ENCODE peak calls at places on chromosomes 4 and X, in four cellular contexts. One of them, this sample, is unnamed. For H3K27me3, the result is how much of the 10 kb centered on the place peaks cover.

GRCh38 chrX:134676440-134676839 is 18.2 kb upstream of the PLAC1 start:
- DNase-seq in hepatocyte: peak
- DNase-seq in kidney epithelial cell: peak
- DNase-seq in Karpas-422: no peak
- DNase-seq in this sample: no peak

GRCh38 chr4:137393043-137393442 is 139.3 kb downstream of the PCDH18 start:
- DNase-seq in hepatocyte: no peak
- DNase-seq in kidney epithelial cell: no peak
- DNase-seq in Karpas-422: no peak
- DNase-seq in this sample: peak

GRCh38 chr4:121252224-121252806 is 88.2 kb upstream of the TNIP3 start:
- DNase-seq in hepatocyte: peak
- DNase-seq in kidney epithelial cell: peak
- DNase-seq in Karpas-422: peak
- DNase-seq in this sample: peak

GRCh38 chrX:45264865-45265264 is 64.2 kb upstream of the DIPK2B start:
- DNase-seq in hepatocyte: no peak
- DNase-seq in Karpas-422: no peak
- DNase-seq in kidney epithelial cell: no peak
- DNase-seq in this sample: peak

GRCh38 chr4:36243355-36244256 is 708 bp downstream of the ARAP2 start:
- DNase-seq in hepatocyte: peak
- DNase-seq in Karpas-422: peak
- DNase-seq in kidney epithelial cell: no peak
- DNase-seq in this sample: peak

GRCh38 chr4:73311428-73311827 is 52.8 kb upstream of the ANKRD17 start:
- DNase-seq in Karpas-422: peak
- DNase-seq in kidney epithelial cell: no peak
- DNase-seq in hepatocyte: peak
- DNase-seq in this sample: no peak

GRCh38 chrX:46967547-46967946 is 55.3 kb downstream of the JADE3 start:
- DNase-seq in Karpas-422: no peak
- DNase-seq in kidney epithelial cell: no peak
- DNase-seq in hepatocyte: no peak
- DNase-seq in this sample: no peak

GRCh38 chrX:100864967-100865366 is 9.2 kb downstream of the NOX1 start:
- DNase-seq in hepatocyte: no peak
- DNase-seq in kidney epithelial cell: peak
- DNase-seq in Karpas-422: no peak
- DNase-seq in this sample: no peak

GRCh38 chr4:3174371-3175338 is 74.3 kb upstream of the MSANTD1 start:
- DNase-seq in Karpas-422: no peak
- DNase-seq in hepatocyte: no peak
- DNase-seq in kidney epithelial cell: no peak
- DNase-seq in this sample: no peak

GRCh38 chr4:189600598-189601435 is 339.9 kb upstream of the FRG1 start:
- DNase-seq in hepatocyte: peak
- DNase-seq in Karpas-422: no peak
- DNase-seq in kidney epithelial cell: no peak
- DNase-seq in this sample: no peak

GRCh38 chr4:154081391-154081790 is 292.5 kb upstream of the SFRP2 start:
- DNase-seq in hepatocyte: no peak
- DNase-seq in Karpas-422: no peak
- DNase-seq in kidney epithelial cell: no peak
- DNase-seq in this sample: no peak

GRCh38 chrX:154046262-154046771 is 26.6 kb upstream of the IRAK1 start:
- DNase-seq in kidney epithelial cell: no peak
- DNase-seq in Karpas-422: no peak
- DNase-seq in hepatocyte: peak
- DNase-seq in this sample: peak

GRCh38 chr4:37383579-37384229 is 139.2 kb downstream of the NWD2 start:
- DNase-seq in Karpas-422: peak
- DNase-seq in kidney epithelial cell: no peak
- DNase-seq in hepatocyte: peak
- DNase-seq in this sample: no peak

GRCh38 chr4:143025111-143025704 is 159.5 kb upstream of the USP38 start:
- DNase-seq in hepatocyte: no peak
- DNase-seq in Karpas-422: peak
- DNase-seq in kidney epithelial cell: peak
- DNase-seq in this sample: no peak

GRCh38 chrX:22674947-22675346 is 324.8 kb upstream of the DDX53 start:
- DNase-seq in Karpas-422: no peak
- DNase-seq in hepatocyte: no peak
- DNase-seq in kidney epithelial cell: peak
- DNase-seq in this sample: no peak

GRCh38 chr4:145420595-145421214 is 60.9 kb upstream of the SMAD1 start:
- DNase-seq in Karpas-422: no peak
- DNase-seq in kidney epithelial cell: no peak
- DNase-seq in hepatocyte: peak
- DNase-seq in this sample: no peak

GRCh38 chr4:81756973-81757372 is 285.3 kb upstream of the RASGEF1B start:
- DNase-seq in Karpas-422: no peak
- DNase-seq in kidney epithelial cell: no peak
- DNase-seq in hepatocyte: no peak
- DNase-seq in this sample: no peak

GRCh38 chr4:139710073-139710472 is 44.5 kb downstream of the MGST2 start:
- DNase-seq in hepatocyte: no peak
- DNase-seq in kidney epithelial cell: no peak
- DNase-seq in Karpas-422: no peak
- DNase-seq in this sample: no peak

GRCh38 chrX:71923516-71923915 is 12.9 kb downstream of the NHSL2 start:
- DNase-seq in Karpas-422: no peak
- DNase-seq in kidney epithelial cell: no peak
- DNase-seq in hepatocyte: no peak
- DNase-seq in this sample: no peak

GRCh38 chr4:142778430-142778829 is 67.7 kb downstream of the INPP4B start:
- DNase-seq in hepatocyte: no peak
- DNase-seq in kidney epithelial cell: no peak
- DNase-seq in Karpas-422: no peak
- DNase-seq in this sample: no peak

GRCh38 chr4:121034010-121034409 is 38.3 kb downstream of the NDNF start:
- DNase-seq in hepatocyte: peak
- DNase-seq in Karpas-422: no peak
- DNase-seq in kidney epithelial cell: no peak
- DNase-seq in this sample: no peak

GRCh38 chrX:38220936-38221386 is 290 bp upstream of the SRPX start:
- DNase-seq in kidney epithelial cell: no peak
- DNase-seq in Karpas-422: no peak
- DNase-seq in hepatocyte: no peak
- DNase-seq in this sample: peak

GRCh38 chrX:120753413-120754251 is 122.0 kb downstream of the CT47B1 start:
- DNase-seq in hepatocyte: no peak
- DNase-seq in Karpas-422: no peak
- DNase-seq in kidney epithelial cell: no peak
- DNase-seq in this sample: no peak

GRCh38 chr4:38114435-38114834 is 154.2 kb downstream of the PTTG2 start:
- DNase-seq in Karpas-422: no peak
- DNase-seq in kidney epithelial cell: no peak
- DNase-seq in hepatocyte: no peak
- DNase-seq in this sample: no peak

GRCh38 chr4:187617117-187617516 is 378.5 kb upstream of the ZFP42 start:
- DNase-seq in Karpas-422: no peak
- DNase-seq in kidney epithelial cell: no peak
- DNase-seq in hepatocyte: no peak
- DNase-seq in this sample: no peak

GRCh38 chr4:30924521-30924920 is 204.4 kb downstream of the PCDH7 start:
- DNase-seq in hepatocyte: no peak
- DNase-seq in kidney epithelial cell: no peak
- DNase-seq in Karpas-422: no peak
- DNase-seq in this sample: no peak

GRCh38 chr4:84366111-84366510 is 133.0 kb downstream of the NKX6-1 start:
- DNase-seq in Karpas-422: no peak
- DNase-seq in kidney epithelial cell: peak
- DNase-seq in hepatocyte: no peak
- DNase-seq in this sample: no peak

GRCh38 chr4:168183717-168184571 is 91.6 kb downstream of the ANXA10 start:
- DNase-seq in kidney epithelial cell: no peak
- DNase-seq in Karpas-422: peak
- DNase-seq in hepatocyte: peak
- DNase-seq in this sample: no peak

GRCh38 chrX:53160297-53160983 is 64.6 kb downstream of the KDM5C start:
- DNase-seq in hepatocyte: no peak
- DNase-seq in kidney epithelial cell: no peak
- DNase-seq in Karpas-422: no peak
- DNase-seq in this sample: no peak

GRCh38 chr4:84985952-84986351 is 19.5 kb upstream of the WDFY3 start:
- DNase-seq in kidney epithelial cell: peak
- DNase-seq in hepatocyte: no peak
- DNase-seq in Karpas-422: no peak
- DNase-seq in this sample: no peak

GRCh38 chrX:143601809-143602208 is 34.1 kb downstream of the SLITRK4 start:
- DNase-seq in kidney epithelial cell: no peak
- DNase-seq in Karpas-422: no peak
- DNase-seq in hepatocyte: no peak
- DNase-seq in this sample: no peak

GRCh38 chr4:35025152-35025834 is 1219.0 kb downstream of the ARAP2 start:
- DNase-seq in Karpas-422: no peak
- DNase-seq in kidney epithelial cell: no peak
- DNase-seq in hepatocyte: no peak
- DNase-seq in this sample: no peak

GRCh38 chr4:126405369-126405982 is 1090.7 kb downstream of the FAT4 start:
- DNase-seq in Karpas-422: peak
- DNase-seq in hepatocyte: no peak
- DNase-seq in kidney epithelial cell: no peak
- DNase-seq in this sample: no peak

GRCh38 chr4:80196259-80197131 is 808 bp upstream of the PRDM8 start:
- DNase-seq in kidney epithelial cell: no peak
- DNase-seq in hepatocyte: no peak
- DNase-seq in Karpas-422: no peak
- DNase-seq in this sample: no peak
- H3K4me3 ChIP-seq in kidney epithelial cell: no peak
- H3K4me3 ChIP-seq in hepatocyte: no peak
- H3K4me3 ChIP-seq in Karpas-422: no peak
- H3K4me3 ChIP-seq in this sample: peak

DNA sequence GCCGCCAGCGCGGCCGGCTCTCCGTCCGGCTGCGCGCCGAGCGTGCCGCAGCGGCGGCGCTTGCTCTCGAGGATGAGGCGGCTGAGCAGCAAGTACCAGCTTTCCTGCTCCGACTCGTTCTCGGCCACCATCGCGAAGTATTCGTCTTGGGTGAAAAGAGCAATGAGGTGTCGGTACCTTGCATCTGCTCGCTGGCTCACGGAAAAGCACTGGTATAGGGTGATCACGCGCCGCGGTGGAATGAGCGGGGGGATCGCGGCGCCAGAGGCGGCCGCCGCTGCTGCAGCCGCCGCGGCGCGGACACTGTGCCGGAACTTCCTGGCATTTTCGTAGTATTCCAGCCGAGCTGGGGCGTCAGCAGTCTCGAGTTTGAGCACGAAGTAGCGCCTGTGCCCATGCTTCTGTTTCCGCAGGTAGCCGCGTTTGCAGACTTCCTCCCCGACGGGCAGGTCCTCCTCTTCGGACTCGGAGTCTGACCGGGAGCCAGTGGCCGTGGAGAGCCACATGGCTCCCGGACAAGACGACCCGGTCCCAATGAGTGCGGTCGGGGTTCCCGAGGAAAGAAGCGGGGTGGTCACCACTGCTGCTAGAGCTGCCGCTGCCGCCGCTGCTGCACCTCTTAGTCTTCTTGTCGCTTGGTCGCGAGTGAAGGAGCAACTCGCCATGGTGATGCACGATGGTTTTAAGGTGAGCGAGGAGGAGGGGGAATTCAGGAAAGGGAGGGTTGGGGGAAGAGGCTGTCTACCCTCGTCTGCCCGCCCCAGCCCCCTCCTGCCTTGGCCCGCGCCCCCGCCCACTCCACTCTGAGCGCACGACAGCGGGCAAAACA is 469 bp downstream of the IRS4 start:
- DNase-seq in hepatocyte: peak
- DNase-seq in kidney epithelial cell: no peak
- DNase-seq in Karpas-422: no peak
- DNase-seq in this sample: no peak
- H3K27me3 ChIP-seq in hepatocyte: half or more
- H3K27me3 ChIP-seq in kidney epithelial cell: half or more
- H3K27me3 ChIP-seq in Karpas-422: under half
- H3K27me3 ChIP-seq in this sample: half or more

GRCh38 chrX:130103605-130104004 is 6.7 kb downstream of the ELF4 start:
- DNase-seq in kidney epithelial cell: no peak
- DNase-seq in Karpas-422: no peak
- DNase-seq in hepatocyte: no peak
- DNase-seq in this sample: no peak

GRCh38 chrX:130108647-130109428 is 1.5 kb downstream of the ELF4 start:
- DNase-seq in hepatocyte: peak
- DNase-seq in kidney epithelial cell: no peak
- DNase-seq in Karpas-422: peak
- DNase-seq in this sample: peak

GRCh38 chrX:130106071-130106470 is 4.2 kb downstream of the ELF4 start:
- DNase-seq in hepatocyte: no peak
- DNase-seq in Karpas-422: no peak
- DNase-seq in kidney epithelial cell: no peak
- DNase-seq in this sample: peak

GRCh38 chrX:130109429-130110378 is 593 bp downstream of the ELF4 start:
- DNase-seq in hepatocyte: peak
- DNase-seq in Karpas-422: peak
- DNase-seq in kidney epithelial cell: no peak
- DNase-seq in this sample: no peak

GRCh38 chrX:130105226-130105625 is 5.1 kb downstream of the ELF4 start:
- DNase-seq in kidney epithelial cell: no peak
- DNase-seq in Karpas-422: no peak
- DNase-seq in hepatocyte: no peak
- DNase-seq in this sample: no peak
- H3K4me3 ChIP-seq in kidney epithelial cell: no peak
- H3K4me3 ChIP-seq in Karpas-422: no peak
- H3K4me3 ChIP-seq in hepatocyte: no peak
- H3K4me3 ChIP-seq in this sample: no peak

GRCh38 chr4:99154658-99155342 is 10.7 kb upstream of the ADH4 start:
- DNase-seq in hepatocyte: no peak
- DNase-seq in kidney epithelial cell: no peak
- DNase-seq in Karpas-422: no peak
- DNase-seq in this sample: no peak

GRCh38 chr4:99148545-99148944 is 4.4 kb upstream of the ADH4 start:
- DNase-seq in hepatocyte: no peak
- DNase-seq in Karpas-422: no peak
- DNase-seq in kidney epithelial cell: no peak
- DNase-seq in this sample: no peak

GRCh38 chr4:99151452-99151851 is 7.4 kb upstream of the ADH4 start:
- DNase-seq in Karpas-422: no peak
- DNase-seq in kidney epithelial cell: no peak
- DNase-seq in hepatocyte: no peak
- DNase-seq in this sample: no peak

GRCh38 chr4:99149620-99150019 is 5.5 kb upstream of the ADH4 start:
- DNase-seq in hepatocyte: no peak
- DNase-seq in kidney epithelial cell: no peak
- DNase-seq in Karpas-422: no peak
- DNase-seq in this sample: no peak

DNA sequence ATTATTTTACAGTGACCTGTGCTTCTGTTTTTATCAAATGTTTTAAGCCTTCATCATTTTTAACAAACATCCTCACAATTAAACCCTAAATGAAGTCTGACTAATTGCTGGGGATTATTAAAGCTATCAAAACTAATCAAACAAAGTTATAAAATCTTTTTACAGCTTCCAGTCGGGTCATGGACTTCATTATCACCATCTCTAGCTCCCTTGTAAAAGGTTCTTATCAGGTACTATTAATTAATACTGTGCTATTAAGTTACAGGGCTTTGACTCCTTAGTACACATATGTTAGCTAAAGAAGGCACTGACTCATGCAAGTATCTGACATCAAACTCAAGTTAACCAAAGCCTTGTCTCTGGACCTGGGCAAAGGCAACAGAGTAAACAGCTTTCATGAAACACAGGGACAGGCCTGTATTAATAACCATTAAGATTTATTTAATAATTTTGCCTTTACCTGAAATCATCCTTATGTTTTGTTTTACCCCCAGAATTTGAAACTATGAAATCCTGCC is 7.9 kb upstream of the ADH4 start:
- DNase-seq in Karpas-422: no peak
- DNase-seq in hepatocyte: no peak
- DNase-seq in kidney epithelial cell: no peak
- DNase-seq in this sample: no peak
- H3K27me3 ChIP-seq in Karpas-422: under half
- H3K27me3 ChIP-seq in hepatocyte: under half
- H3K27me3 ChIP-seq in kidney epithelial cell: under half
- H3K27me3 ChIP-seq in this sample: under half

This sample was measured in left ventricle myocardium inferior.